ENCODE peak calls at places on chromosomes 5 and 9, in nine cellular contexts. K, G, J, W, M, L, E, F and R are unnamed samples.

GRCh38 chr9:72351538-72352453 is 13.2 kb downstream of the ZFAND5 start:
- ATAC-seq in K (no peak), G (no peak), J (peak; percentile 44), W (no peak), M (peak; percentile 41), L (peak; percentile 75), E (peak; percentile 10), F (peak; percentile 88), R (no peak)

GRCh38 chr5:91052977-91053732 is 330.0 kb downstream of the ARRDC3 start:
- ATAC-seq in K (no peak), G (no peak), J (peak; percentile 36), W (no peak), M (no peak), L (no peak), E (no peak), F (peak; percentile 30), R (peak; percentile 53)

GRCh38 chr9:87824216-87824875 is 58.3 kb upstream of the SPATA31E1 start:
- ATAC-seq in K (no peak), G (no peak), J (no peak), W (peak; percentile 28), M (peak; percentile 90), L (no peak), E (no peak), F (no peak), R (no peak)

GRCh38 chr9:133374612-133375115 is 1.2 kb downstream of the SURF4 start:
- ATAC-seq in K (no peak), G (no peak), J (peak; percentile 8), W (no peak), M (no peak), L (no peak), E (no peak), F (no peak), R (no peak)

GRCh38 chr5:120446068-120446492 is 18.0 kb upstream of the PRR16 start:
- ATAC-seq in K (no peak), G (no peak), J (peak; percentile 76), W (no peak), M (no peak), L (no peak), E (no peak), F (peak; percentile 58), R (peak; percentile 60)

GRCh38 chr9:34611251-34611810 is 566 bp downstream of the RPP25L start:
- ATAC-seq in K (peak; percentile 15), G (peak; percentile 39), J (peak; percentile 10), W (no peak), M (peak; percentile 19), L (peak; percentile 28), E (peak; percentile 23), F (peak; percentile 19), R (peak; percentile 18)

GRCh38 chr5:68295772-68296171 is 80.2 kb downstream of the PIK3R1 start:
- ATAC-seq in K (no peak), G (no peak), J (no peak), W (no peak), M (no peak), L (no peak), E (no peak), F (no peak), R (no peak)

GRCh38 chr9:94108584-94108983 is 24.3 kb downstream of the PTPDC1 start:
- ATAC-seq in K (no peak), G (no peak), J (no peak), W (no peak), M (no peak), L (no peak), E (no peak), F (peak; percentile 88), R (peak; percentile 77)

GRCh38 chr5:107501965-107502691 is 168.6 kb downstream of the EFNA5 start:
- ATAC-seq in K (no peak), G (no peak), J (peak; percentile 38), W (no peak), M (no peak), L (no peak), E (no peak), F (no peak), R (no peak)

GRCh38 chr9:23426144-23426543 is 399.9 kb downstream of the ELAVL2 start:
- ATAC-seq in K (no peak), G (no peak), J (peak; percentile 58), W (no peak), M (no peak), L (no peak), E (no peak), F (no peak), R (no peak)

GRCh38 chr9:23434654-23435053 is 391.4 kb downstream of the ELAVL2 start:
- ATAC-seq in K (no peak), G (no peak), J (peak; percentile 59), W (no peak), M (no peak), L (no peak), E (no peak), F (no peak), R (no peak)

DNA sequence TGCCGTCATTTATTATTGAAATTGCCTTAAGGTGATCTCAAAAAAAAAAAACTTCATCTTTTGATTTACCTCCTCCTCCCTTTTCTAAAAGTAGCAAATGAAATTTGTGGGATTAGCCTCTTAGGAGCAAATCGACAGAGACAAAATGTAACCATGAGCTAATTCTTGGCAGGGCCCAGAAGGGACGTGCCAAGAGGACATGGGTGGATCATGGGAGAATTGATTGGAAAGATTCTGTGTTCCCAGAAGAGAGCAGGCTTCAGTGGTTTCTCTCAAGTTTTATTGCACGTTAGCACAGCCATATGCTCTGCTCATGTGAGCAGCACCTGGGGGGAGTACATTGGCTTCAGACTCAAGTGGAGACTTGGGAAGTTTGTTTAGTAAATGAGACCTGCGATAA is 394.6 kb downstream of the ELAVL2 start:
- ATAC-seq in K (no peak), G (no peak), J (peak; percentile 75), W (no peak), M (no peak), L (no peak), E (no peak), F (no peak), R (no peak)
- H3K27ac ChIP-seq in K (no peak overlapping the region), G (no peak overlapping the region), J (peak overlapping the region; percentile 56), W (no peak overlapping the region), M (no peak overlapping the region), L (no peak overlapping the region), E (no peak overlapping the region), F (no peak overlapping the region), R (no peak overlapping the region)

DNA sequence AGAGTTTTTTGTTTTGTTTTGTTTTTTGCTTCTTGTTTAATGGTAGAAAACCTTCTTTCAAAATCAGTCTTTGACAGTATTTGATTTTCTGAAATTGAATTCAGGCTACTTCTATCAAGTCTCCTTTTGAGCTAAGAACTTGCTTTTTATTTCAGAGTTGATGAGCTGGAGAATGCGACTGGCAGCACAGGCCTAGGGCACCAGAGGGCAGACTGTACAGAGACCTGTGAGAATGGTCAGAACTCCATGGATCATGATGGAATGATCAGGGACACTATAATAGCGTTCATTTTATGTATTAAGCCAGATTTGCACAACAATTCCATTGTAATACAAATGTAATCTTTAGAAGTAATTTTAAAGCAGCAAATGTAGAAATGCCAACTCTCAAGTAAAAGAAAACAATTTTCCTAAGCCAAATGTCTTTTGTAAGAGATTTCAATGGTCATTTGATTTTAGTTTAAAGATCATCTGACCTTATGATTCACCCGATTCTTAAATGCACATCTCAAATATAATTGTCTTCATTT is 902.4 kb downstream of the NR2F1-AS1 start:
- ATAC-seq in K (no peak), G (peak; percentile 88), J (peak; percentile 87), W (no peak), M (peak; percentile 75), L (peak; percentile 84), E (no peak), F (no peak), R (no peak)
- TF ChIP-seq CTCF in K (no peak), G (peak; percentile 62), J (peak; percentile 51), W (no peak), M (peak; percentile 44), L (peak; percentile 36), E (no peak), F (no peak), R (no peak)

GRCh38 chr5:122076669-122077450 is 1.2 kb downstream of the LOX start:
- ATAC-seq in K (peak; percentile 78), G (no peak), J (peak; percentile 78), W (peak; percentile 83), M (peak; percentile 84), L (peak; percentile 92), E (peak; percentile 70), F (peak; percentile 76), R (peak; percentile 67)

GRCh38 chr5:122076023-122076422 is 2.0 kb downstream of the LOX start:
- ATAC-seq in K (no peak), G (no peak), J (no peak), W (no peak), M (peak; percentile 21), L (no peak), E (no peak), F (no peak), R (no peak)

GRCh38 chr5:122078116-122078865 is at the start of gene LOX:
- ATAC-seq in K (peak; percentile 66), G (no peak), J (peak; percentile 74), W (peak; percentile 86), M (peak; percentile 52), L (peak; percentile 31), E (no peak), F (peak; percentile 80), R (peak; percentile 90)

GRCh38 chr5:122073864-122074263 is 4.2 kb downstream of the LOX start:
- ATAC-seq in K (no peak), G (no peak), J (no peak), W (no peak), M (no peak), L (no peak), E (peak; percentile 50), F (no peak), R (no peak)

DNA sequence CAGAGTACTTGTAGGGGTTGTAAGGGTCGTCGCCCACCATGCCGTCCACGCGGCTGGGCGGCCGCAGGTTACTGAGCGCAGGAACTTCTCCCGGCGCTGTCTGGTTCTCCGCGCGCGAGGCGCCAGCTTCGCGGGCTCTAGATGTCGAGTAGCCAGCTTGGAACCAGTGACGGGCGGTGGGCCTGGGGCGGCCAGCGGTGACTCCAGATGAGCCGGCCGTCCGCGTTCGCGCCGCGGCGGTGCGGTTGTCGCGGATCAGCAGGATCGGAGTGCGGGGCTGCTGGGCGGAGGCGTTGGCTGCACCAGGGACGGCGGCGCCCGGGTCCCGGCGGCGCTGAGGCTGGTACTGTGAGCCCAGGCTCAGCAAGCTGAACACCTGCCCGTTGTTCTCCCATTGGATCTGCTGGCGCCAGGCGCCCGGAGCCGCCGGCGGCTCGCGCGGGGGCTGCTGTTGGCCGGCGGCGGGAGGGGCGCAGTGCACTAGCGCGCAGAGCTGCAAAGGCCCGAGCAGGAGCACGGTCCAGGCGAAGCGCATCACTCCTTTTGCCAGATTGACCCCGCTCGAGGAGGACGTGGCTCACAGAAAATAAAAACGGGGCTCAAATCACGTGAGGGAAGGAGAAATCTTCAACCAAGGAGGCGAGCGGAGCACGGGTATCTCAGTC is 476 bp downstream of the LOX start:
- ATAC-seq in K (peak; percentile 39), G (no peak), J (peak; percentile 38), W (peak; percentile 17), M (peak; percentile 76), L (peak; percentile 78), E (peak; percentile 55), F (peak; percentile 44), R (peak; percentile 30)
- TF ChIP-seq POLR2A in K (no peak), G (no peak), J (no peak), W (no peak), M (no peak), L (no peak), E (no peak), F (no peak), R (no peak)

DNA sequence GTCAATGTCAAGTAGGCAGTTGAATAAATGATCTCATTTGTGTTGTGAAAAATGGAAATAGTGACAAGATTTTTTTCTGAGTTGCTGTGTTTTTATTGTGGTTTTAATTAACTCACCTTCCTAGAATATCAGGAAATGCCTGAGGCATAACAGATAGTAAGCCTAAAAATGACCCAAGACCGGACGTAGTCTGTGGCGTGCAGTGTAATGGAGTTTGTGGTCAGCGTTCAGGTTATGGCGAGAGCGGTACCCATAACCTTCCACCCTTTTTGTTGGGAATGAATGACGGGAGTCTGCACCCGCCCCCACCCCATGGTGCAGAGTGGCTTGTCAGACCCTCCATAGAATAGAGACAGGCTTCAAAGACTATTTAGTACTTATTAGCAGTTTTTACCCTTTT is 119.3 kb downstream of the GALNT10 start:
- ATAC-seq in K (no peak), G (no peak), J (no peak), W (no peak), M (no peak), L (no peak), E (no peak), F (peak; percentile 30), R (no peak)
- H3K27ac ChIP-seq in K (no peak overlapping the region), G (no peak overlapping the region), J (no peak overlapping the region), W (no peak overlapping the region), M (no peak overlapping the region), L (peak overlapping the region; percentile 81), E (no peak overlapping the region), F (no peak overlapping the region), R (no peak overlapping the region)